ENCODE peak calls at places on chromosomes 5 and 9, in five cellular contexts. M, L, B, Q and Z are unnamed samples.

GRCh38 chr9:133761641-133762248 is 23.6 kb upstream of the SARDH start:
- DNase-seq in M (no peak), B (no peak), Q (no peak), L (peak), Z (no peak)

GRCh38 chr9:2257530-2257929 is 242.4 kb downstream of the SMARCA2 start:
- DNase-seq in Q (no peak), B (no peak), L (no peak), M (no peak), Z (no peak)

GRCh38 chr9:105114956-105115728 is 129.3 kb upstream of the SLC44A1 start:
- DNase-seq in B (peak), M (no peak), Q (peak), L (peak), Z (peak)

GRCh38 chr5:97243352-97243751 is 60.3 kb upstream of the RIOK2 start:
- DNase-seq in M (no peak), L (no peak), B (peak), Q (no peak), Z (no peak)

GRCh38 chr5:167451091-167451490 is 840.4 kb upstream of the WWC1 start:
- DNase-seq in B (peak), L (no peak), Q (no peak), M (no peak), Z (no peak)

GRCh38 chr9:22893196-22893843 is 446.7 kb downstream of the DMRTA1 start:
- DNase-seq in M (no peak), Q (no peak), B (no peak), L (no peak), Z (no peak)

GRCh38 chr5:133687212-133688051 is 75.1 kb upstream of the FSTL4 start:
- DNase-seq in Q (no peak), B (no peak), L (no peak), M (no peak), Z (no peak)

GRCh38 chr5:78638423-78638822 is 10.1 kb downstream of the LHFPL2 start:
- DNase-seq in B (peak), M (peak), L (peak), Q (no peak), Z (no peak)

GRCh38 chr9:115099891-115100290 is 18.1 kb downstream of the TNC start:
- DNase-seq in B (peak), Q (no peak), L (no peak), M (no peak), Z (no peak)

GRCh38 chr5:181186902-181187499 is 18.0 kb downstream of the TRIM7 start:
- DNase-seq in B (no peak), M (no peak), Q (no peak), L (no peak), Z (no peak)

GRCh38 chr5:30502277-30502676 is 691.2 kb upstream of the CDH6 start:
- DNase-seq in Q (no peak), B (no peak), M (no peak), L (no peak), Z (no peak)

GRCh38 chr5:98865690-98866089 is 63.1 kb downstream of the CHD1 start:
- DNase-seq in Q (no peak), L (no peak), M (no peak), B (no peak), Z (no peak)

GRCh38 chr9:26812217-26812616 is 80.4 kb downstream of the CAAP1 start:
- DNase-seq in Q (no peak), M (no peak), B (no peak), L (no peak), Z (no peak)

GRCh38 chr9:130837002-130837511 is 2.0 kb downstream of the ABL1 start:
- DNase-seq in M (no peak), L (no peak), Q (no peak), B (peak), Z (no peak)

GRCh38 chr5:102583663-102584062 is 84.9 kb upstream of the SLCO6A1 start:
- DNase-seq in Q (no peak), M (no peak), L (no peak), B (peak), Z (no peak)

GRCh38 chr9:21995652-21996275 is 1.2 kb downstream of the CDKN2B-AS1 start:
- DNase-seq in M (peak), B (peak), Q (no peak), L (peak), Z (no peak)

DNA sequence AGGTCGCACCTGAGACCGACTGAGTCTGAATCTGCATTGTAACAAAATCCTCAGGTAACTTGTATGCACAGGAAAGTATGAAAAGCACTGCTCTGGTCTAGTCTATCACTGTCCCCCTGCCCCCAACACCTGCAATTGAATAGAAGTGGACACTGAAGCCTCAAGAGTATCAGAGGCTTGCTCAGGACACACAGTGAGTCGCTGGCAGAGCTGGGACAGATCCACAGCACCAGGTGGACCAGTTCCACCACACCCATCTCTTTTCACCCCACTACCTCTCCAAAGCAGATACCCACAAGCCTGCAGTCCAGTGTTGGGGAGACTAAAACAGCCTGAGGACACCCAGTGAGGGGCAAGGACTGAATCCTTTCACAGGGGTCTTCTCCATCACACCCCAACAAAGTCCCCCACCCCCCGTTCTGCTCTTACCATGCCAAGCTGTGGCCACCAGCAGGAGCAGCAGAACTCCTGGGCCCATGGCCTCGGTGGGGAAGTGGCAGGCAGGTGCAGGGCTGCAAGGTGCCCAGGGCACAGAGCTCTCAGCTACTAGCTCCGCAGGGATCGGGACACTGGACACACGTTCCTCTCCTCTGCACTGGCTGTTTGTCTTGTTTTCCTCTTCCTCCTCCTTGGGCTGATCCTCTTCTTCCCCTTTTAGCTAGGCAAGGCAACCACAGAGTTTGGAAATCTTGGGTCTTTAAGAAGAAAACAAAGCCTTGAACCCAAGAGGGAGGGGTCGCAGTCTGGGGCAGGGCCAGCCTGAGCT is at the start of gene CSF1R:
- DNase-seq in B (no peak), Q (no peak), M (no peak), L (no peak), Z (no peak)
- H3K4me3 ChIP-seq in B (no peak), Q (no peak), M (no peak), L (peak), Z (peak)

DNA sequence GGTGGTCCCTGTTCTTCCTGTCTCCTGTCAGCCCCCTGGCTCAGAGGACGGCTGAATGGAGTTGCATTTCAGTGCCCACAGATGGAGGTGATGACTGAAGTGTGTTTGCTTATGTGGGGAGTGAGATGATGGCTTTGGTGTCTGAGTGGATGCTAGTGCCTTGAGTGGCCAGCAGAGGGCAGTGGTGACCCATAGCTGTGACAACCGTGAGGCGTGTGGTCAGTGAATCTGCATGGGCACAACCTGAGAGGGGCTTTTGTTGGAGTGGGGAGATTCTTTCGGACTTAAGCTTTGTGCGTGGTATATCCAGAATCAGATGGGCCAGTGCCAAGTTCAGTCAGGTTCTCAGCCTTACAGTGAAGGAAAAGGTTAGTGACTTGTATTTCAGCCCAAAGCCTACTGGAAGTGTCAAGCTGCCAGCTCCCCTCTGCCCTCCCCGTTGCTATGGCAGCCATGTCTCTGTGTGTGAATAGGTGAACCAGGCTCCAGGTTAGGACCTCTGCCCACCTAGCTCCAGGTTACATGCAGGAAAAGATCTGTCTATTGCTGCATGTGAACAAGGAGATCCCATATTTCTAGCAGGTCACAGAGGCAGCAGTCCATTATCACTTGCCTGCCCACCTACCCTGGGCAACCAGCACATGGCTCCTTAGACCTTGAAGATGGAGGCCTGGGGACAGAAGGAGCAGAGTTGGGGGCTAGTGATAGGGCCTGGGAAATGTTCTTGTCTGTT is 14.7 kb upstream of the CXXC5 start:
- DNase-seq in B (peak), L (peak), M (peak), Q (peak), Z (no peak)
- H3K4me3 ChIP-seq in B (no peak), L (no peak), M (no peak), Q (no peak), Z (no peak)

GRCh38 chr9:136225748-136226679 is 19.6 kb downstream of the QSOX2 start:
- DNase-seq in B (peak), Q (peak), M (peak), L (peak), Z (peak)

GRCh38 chr9:136226680-136227410 is 18.8 kb downstream of the QSOX2 start:
- DNase-seq in Q (no peak), M (no peak), B (no peak), L (no peak), Z (no peak)

GRCh38 chr9:136222896-136223266 is 18.0 kb upstream of the LHX3 start:
- DNase-seq in M (no peak), B (no peak), Q (no peak), L (no peak), Z (no peak)

GRCh38 chr9:136223871-136224640 is 19.1 kb upstream of the LHX3 start:
- DNase-seq in B (no peak), L (no peak), M (no peak), Q (no peak), Z (no peak)

GRCh38 chr9:136225366-136225747 is 20.3 kb downstream of the QSOX2 start:
- DNase-seq in Q (no peak), M (no peak), L (no peak), B (no peak), Z (no peak)
- H3K4me3 ChIP-seq in Q (no peak), M (no peak), L (no peak), B (no peak), Z (no peak)

GRCh38 chr9:106717686-106718085 is 145.3 kb upstream of the ZNF462 start:
- DNase-seq in B (peak), M (peak), Q (no peak), L (no peak), Z (no peak)
- H3K4me3 ChIP-seq in B (no peak), M (no peak), Q (no peak), L (no peak), Z (no peak)

GRCh38 chr5:51651889-51652288 is 268.6 kb downstream of the ISL1 start:
- DNase-seq in Q (no peak), M (no peak), B (no peak), L (no peak), Z (no peak)
- H3K4me3 ChIP-seq in Q (no peak), M (no peak), B (no peak), L (no peak), Z (no peak)

GRCh38 chr5:124746252-124746915 is at the start of gene ZNF608:
- DNase-seq in M (peak), Q (no peak), L (peak), B (no peak), Z (peak)
- H3K4me3 ChIP-seq in M (peak), Q (no peak), L (peak), B (peak), Z (peak)